ENCODE peak calls at places on chromosomes 3 and 15, in four cellular contexts. A, Y, B and S are unnamed samples.

GRCh38 chr3:171460226-171461086 is at the start of gene TNIK:
- DNase-seq in A (peak), Y (peak), B (peak), S (peak)

GRCh38 chr15:89662893-89663673 is 7.8 kb upstream of the KIF7 start:
- DNase-seq in A (no peak), Y (no peak), B (no peak), S (no peak)

GRCh38 chr3:55686720-55687254 is 199.7 kb upstream of the WNT5A start:
- DNase-seq in B (no peak), A (no peak), Y (no peak), S (no peak)

GRCh38 chr3:44363591-44363990 is 25.0 kb downstream of the TCAIM start:
- DNase-seq in B (no peak), Y (no peak), A (no peak), S (peak)

GRCh38 chr15:39580630-39581500 is at the start of gene THBS1:
- DNase-seq in B (peak), Y (no peak), A (no peak), S (peak)

GRCh38 chr3:118262800-118263402 is 771.7 kb downstream of the IGSF11 start:
- DNase-seq in B (no peak), Y (no peak), A (no peak), S (no peak)

GRCh38 chr15:96390986-96391385 is 60.5 kb downstream of the NR2F2 start:
- DNase-seq in Y (no peak), B (no peak), A (no peak), S (no peak)

GRCh38 chr3:149512073-149512782 is 37.7 kb downstream of the TM4SF4 start:
- DNase-seq in A (peak), Y (no peak), B (peak), S (peak)

GRCh38 chr15:82921242-82921641 is 31.3 kb downstream of the HOMER2 start:
- DNase-seq in Y (no peak), A (peak), B (no peak), S (no peak)

GRCh38 chr3:52507359-52507758 is 12.2 kb downstream of the STAB1 start:
- DNase-seq in A (no peak), Y (no peak), B (no peak), S (peak)

GRCh38 chr3:126696701-126697267 is 7.3 kb upstream of the CHCHD6 start:
- DNase-seq in A (no peak), Y (no peak), B (peak), S (no peak)

GRCh38 chr3:156670077-156670476 is 4.3 kb upstream of the TIPARP start:
- DNase-seq in B (no peak), A (no peak), Y (no peak), S (no peak)

GRCh38 chr3:64440498-64440897 is 215.2 kb upstream of the PRICKLE2 start:
- DNase-seq in A (no peak), Y (no peak), B (no peak), S (no peak)

GRCh38 chr3:51687472-51688205 is 16.6 kb downstream of the TEX264 start:
- DNase-seq in B (no peak), A (no peak), Y (no peak), S (no peak)

GRCh38 chr3:99366663-99367429 is 271.5 kb upstream of the COL8A1 start:
- DNase-seq in A (no peak), Y (no peak), B (peak), S (no peak)

GRCh38 chr15:52730163-52730562 is 51.0 kb upstream of the ATOSA start:
- DNase-seq in A (no peak), B (no peak), Y (peak), S (no peak)

GRCh38 chr15:28873585-28874139 is 12.1 kb upstream of the APBA2 start:
- DNase-seq in Y (no peak), B (no peak), A (no peak), S (no peak)

GRCh38 chr3:53597136-53597915 is 102.9 kb downstream of the CACNA1D start:
- DNase-seq in B (no peak), Y (no peak), A (no peak), S (no peak)

GRCh38 chr15:33700695-33701303 is 267.5 kb upstream of the CHRM5 start:
- DNase-seq in Y (peak), B (peak), A (peak), S (peak)

GRCh38 chr3:156576887-156577427 is 22.0 kb upstream of the SSR3 start:
- DNase-seq in A (no peak), Y (no peak), B (no peak), S (no peak)

GRCh38 chr3:16338999-16339398 is 74.0 kb downstream of the OXNAD1 start:
- DNase-seq in B (no peak), A (no peak), Y (no peak), S (peak)

GRCh38 chr3:73745429-73746247 is 120.9 kb upstream of the PDZRN3 start:
- DNase-seq in A (no peak), Y (no peak), B (no peak), S (no peak)

GRCh38 chr3:157239082-157239704 is 79.2 kb upstream of the CCNL1 start:
- DNase-seq in B (peak), A (peak), Y (peak), S (peak)

GRCh38 chr3:38214560-38214959 is 49.2 kb downstream of the OXSR1 start:
- DNase-seq in B (no peak), A (no peak), Y (no peak), S (no peak)

GRCh38 chr3:134650431-134651346 is at the start of gene KY:
- DNase-seq in A (no peak), Y (no peak), B (peak), S (no peak)

GRCh38 chr15:60803059-60803458 is 324.1 kb upstream of the ICE2 start:
- DNase-seq in A (no peak), B (no peak), Y (no peak), S (no peak)

DNA sequence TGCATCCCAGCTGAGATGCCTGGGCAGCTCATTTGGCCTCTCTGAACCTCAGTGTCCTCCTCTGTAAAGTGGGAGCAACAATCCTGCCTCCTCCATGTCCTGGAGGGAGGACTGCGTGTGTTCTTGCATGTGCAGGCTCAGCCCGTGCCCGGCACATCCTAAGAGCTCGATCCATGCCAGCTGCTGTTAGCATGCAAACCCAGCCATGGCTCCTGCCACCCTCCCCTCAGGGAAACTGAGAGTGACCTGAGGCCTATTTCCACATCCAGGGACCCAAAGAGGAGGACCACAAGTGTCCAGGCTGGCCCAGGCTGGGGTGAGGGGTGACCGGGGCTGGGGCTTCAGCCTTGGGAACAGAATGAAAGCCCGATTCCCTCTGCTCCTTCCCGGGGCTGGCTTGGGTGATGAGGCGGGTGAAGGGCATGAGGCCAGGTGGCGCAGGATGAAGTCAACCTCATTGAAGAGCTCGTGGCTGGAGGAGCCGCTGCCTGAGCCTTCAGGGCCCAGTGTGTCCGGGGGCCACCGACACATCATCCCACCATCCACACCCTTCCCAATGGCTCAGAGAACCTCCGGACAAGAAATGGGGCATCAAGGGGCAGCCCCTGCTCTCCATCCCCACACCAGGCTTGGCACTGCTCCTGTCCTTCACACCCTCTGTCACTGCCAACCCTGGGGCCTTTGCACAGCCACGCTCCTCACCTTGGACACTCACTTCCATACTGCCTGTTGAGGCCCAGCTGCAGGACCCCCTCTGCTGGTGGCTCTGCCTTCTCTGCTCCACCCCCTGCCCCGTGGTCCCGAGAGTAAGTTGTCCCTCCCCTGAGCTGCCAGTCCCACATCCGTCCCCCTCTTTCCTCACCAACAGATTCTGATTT is 42.5 kb downstream of the ADAMTS7 start:
- DNase-seq in B (no peak), Y (no peak), A (no peak), S (no peak)
- TF ChIP-seq HDAC6 in B (no peak), Y (no peak), A (no peak), S (no peak)

GRCh38 chr3:47376393-47376792 is 4.4 kb upstream of the PTPN23 start:
- DNase-seq in B (no peak), A (peak), Y (no peak), S (no peak)
- TF ChIP-seq SP1 in B (no peak), A (no peak), Y (no peak), S (no peak)

GRCh38 chr15:93826798-93827197 is 404.6 kb upstream of the MCTP2 start:
- DNase-seq in Y (no peak), B (no peak), A (no peak), S (no peak)
- TF ChIP-seq HDAC6 in Y (no peak), B (no peak), A (no peak), S (no peak)

GRCh38 chr15:80691575-80691974 is 3.5 kb upstream of the ABHD17C start:
- DNase-seq in A (no peak), Y (no peak), B (no peak), S (peak)

GRCh38 chr15:80695911-80696651 is 971 bp downstream of the ABHD17C start:
- DNase-seq in B (peak), A (no peak), Y (no peak), S (peak)

GRCh38 chr15:80695099-80695910 is at the start of gene ABHD17C:
- DNase-seq in A (peak), B (peak), Y (no peak), S (peak)

GRCh38 chr15:80694624-80695098 is 449 bp upstream of the ABHD17C start:
- DNase-seq in Y (no peak), A (peak), B (peak), S (no peak)

DNA sequence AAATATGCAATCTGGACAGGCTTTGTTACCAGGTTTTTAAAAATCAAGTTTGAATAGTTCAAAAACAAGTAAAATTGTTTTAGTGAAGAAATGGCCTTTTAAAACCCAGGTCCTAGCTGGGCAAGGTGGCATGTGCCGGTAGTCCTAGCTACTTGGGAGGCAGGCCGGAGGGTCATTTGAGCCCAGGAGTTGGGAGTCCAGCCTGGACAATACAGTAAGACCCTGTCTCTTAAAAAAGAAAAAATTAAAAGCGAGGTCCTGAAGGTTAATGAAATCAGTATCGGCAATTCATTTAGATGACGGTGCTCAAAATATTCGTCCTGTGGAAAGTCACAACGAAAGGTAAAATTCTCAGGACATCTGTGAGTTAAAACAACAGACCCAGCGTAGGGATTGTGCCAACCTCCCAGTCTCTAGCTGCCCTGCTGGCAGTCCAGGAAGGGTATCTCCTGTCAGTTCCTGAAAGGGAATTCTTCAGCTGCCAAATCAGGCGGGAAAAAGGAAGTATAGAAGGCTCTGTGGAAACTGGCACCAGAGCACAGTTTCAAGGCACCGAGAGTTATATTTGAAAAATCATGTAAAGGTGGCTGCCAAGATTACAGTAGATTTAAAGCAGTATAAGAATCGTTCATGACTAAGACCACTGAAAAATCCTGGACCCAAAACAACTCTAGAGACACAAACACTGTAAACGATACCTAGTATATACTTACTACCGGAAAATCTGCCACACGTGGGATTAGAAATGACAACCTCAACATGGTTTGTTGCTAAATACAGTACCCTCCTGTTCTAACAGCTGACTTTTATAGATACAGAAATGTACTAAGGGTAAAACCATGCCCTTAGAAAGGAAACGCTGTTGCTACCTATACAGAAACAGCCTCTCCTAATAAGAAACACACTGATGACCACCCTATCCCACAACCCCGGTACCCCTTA is 1.2 kb upstream of the ABHD17C start:
- DNase-seq in B (no peak), A (no peak), Y (no peak), S (no peak)
- TF ChIP-seq SP1 in B (no peak), A (no peak), Y (no peak), S (no peak)

DNA sequence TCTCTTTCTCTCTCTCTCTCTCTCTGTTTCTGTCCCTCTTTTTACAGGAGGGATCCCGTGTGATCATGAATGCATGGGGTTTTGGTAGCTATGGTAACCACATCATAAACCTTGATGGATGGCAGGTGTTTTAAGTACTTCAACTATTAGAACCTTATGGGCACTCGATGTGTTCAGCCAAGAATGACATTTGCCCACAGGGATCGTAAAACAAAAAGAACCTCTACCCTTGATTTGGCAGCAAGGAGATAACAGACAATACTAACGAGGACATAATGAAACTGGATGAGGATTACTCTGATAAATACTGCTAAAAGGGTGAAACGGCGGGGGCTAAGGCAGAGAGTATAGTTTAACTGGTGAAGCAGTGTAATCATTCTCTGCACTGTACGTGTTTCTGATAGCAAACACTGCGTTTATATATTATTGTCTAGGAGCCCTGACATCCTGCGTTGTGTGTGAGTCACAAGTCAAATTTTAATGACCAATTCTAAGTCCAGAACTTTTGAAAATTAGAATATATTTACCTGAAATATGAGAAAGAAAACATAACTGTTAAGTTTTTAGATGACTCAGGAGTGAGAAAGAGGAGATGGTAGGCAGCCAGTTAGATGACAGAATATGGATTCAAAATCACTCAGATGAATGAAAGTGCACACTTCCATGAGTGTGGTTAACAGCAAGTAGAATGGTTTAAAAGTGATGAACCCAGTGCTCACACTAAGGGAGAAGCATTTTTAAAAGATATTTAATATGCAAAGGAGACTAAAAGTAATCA is 80.3 kb downstream of the OTOL1 start:
- DNase-seq in Y (no peak), A (no peak), B (no peak), S (no peak)
- TF ChIP-seq HDAC6 in Y (no peak), A (no peak), B (no peak), S (no peak)

GRCh38 chr3:115086379-115086778 is 60.7 kb downstream of the ZBTB20 start:
- DNase-seq in A (no peak), B (no peak), Y (no peak), S (no peak)

GRCh38 chr3:115087512-115087911 is 59.6 kb downstream of the ZBTB20 start:
- DNase-seq in A (no peak), B (no peak), Y (no peak), S (no peak)

GRCh38 chr3:115095236-115095635 is 51.9 kb downstream of the ZBTB20 start:
- DNase-seq in A (no peak), B (no peak), Y (no peak), S (no peak)

DNA sequence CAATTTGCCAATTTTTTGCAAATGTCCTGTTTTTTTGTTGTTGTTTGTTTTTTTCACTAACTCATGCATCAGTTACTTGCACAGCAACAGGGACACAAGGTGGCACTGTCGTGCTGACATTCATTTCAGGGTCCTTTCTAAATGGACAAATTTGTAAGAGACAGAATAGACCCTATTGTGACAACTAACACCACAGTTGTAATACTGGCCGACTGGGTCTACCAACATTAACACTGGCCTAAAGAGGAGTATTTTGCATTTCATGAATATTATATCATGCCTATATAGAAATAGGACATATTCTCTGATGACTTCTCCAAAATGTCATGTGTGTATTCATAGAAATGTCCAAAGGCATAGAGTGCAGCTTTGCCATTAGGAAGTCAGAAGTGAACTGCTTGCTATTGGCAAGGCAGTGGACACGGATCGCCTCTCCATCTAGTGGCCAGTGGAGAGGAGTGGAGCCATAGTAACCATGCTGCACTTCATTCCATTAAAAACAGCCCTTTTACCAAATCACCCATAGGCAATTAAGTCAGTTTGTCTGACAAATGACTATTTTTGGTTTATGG is 54.8 kb downstream of the ZBTB20 start:
- DNase-seq in A (peak), B (no peak), Y (peak), S (peak)
- TF ChIP-seq SP1 in A (no peak), B (no peak), Y (no peak), S (no peak)

GRCh38 chr15:55766676-55767075 is 23.7 kb upstream of the PRTG start:
- DNase-seq in Y (no peak), A (no peak), B (no peak), S (no peak)

GRCh38 chr15:55764398-55764797 is 21.4 kb upstream of the PRTG start:
- DNase-seq in B (no peak), Y (no peak), A (no peak), S (no peak)

GRCh38 chr15:55770261-55770660 is 27.3 kb upstream of the PRTG start:
- DNase-seq in Y (no peak), A (no peak), B (no peak), S (no peak)

GRCh38 chr15:55770808-55771207 is 27.9 kb upstream of the PRTG start:
- DNase-seq in A (no peak), Y (no peak), B (no peak), S (no peak)

DNA sequence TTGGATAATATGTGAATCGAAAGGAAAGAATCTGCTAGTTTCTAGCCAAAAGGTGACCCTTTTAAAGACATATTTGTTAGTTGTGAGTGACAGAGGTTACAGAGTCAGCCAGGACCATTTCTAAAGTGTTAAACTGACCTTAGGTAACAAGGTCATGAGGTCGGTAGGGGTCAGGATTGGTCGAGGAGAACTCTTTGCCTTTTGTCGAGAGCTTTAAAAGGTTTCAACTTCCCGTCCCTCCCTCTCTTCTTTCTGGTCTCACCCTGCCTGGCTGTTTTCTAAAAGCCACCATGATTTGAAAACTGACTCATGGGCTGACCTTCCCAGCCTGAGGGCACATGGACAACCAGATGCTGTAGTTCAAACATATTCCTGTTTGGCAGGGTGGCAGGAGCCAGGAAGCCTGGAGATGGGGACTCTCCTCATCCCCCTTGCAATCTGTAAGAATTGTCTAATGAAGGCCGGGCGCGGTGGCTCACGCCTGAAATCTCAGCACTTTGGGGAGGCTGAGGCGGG is 25.8 kb upstream of the PRTG start:
- DNase-seq in A (no peak), B (no peak), Y (no peak), S (no peak)
- TF ChIP-seq HDAC6 in A (no peak), B (no peak), Y (no peak), S (no peak)

DNA sequence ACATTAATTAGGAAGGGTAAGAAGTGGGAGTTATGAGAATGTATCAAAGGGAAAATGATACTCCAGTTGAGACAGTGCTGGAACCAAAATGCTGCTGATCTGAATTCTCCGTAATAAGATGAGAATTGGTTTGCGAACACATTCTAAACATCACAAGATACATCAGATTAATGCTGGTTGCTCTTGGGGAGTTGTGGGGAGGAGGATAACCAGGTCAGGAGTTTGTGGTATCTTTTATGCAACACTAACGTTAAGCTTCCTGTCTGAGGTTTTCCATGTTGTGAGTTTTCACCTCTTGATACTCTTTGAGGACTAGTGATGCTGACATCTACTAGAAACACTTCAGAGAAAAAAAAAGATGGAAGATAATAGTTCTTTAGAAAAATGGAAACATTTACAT is 47.2 kb downstream of the PPARG start:
- DNase-seq in Y (no peak), A (no peak), B (no peak), S (no peak)
- TF ChIP-seq SP1 in Y (no peak), A (no peak), B (no peak), S (no peak)